ENCODE peak calls at places on chromosome 6, in six cellular contexts. One of them, this sample, is unnamed.

GRCh38 chr6:158471339-158471738 is 88.6 kb upstream of the TMEM181 start:
- DNase-seq in aorta: no peak
- DNase-seq in T-helper 2 cell: no peak
- DNase-seq in SIG-M5: no peak
- DNase-seq in stimulated activated CD4-positive, alpha-beta T cell treated with anti-CD3 and anti-CD28 coated beads, Interleukin-2, amount 100 ng/mL, for 24 hours: no peak
- DNase-seq in amniotic epithelial cell: no peak
- DNase-seq in this sample: no peak

GRCh38 chr6:29851190-29851589 is 23.6 kb downstream of the HLA-G start:
- DNase-seq in aorta: no peak
- DNase-seq in T-helper 2 cell: no peak
- DNase-seq in SIG-M5: no peak
- DNase-seq in stimulated activated CD4-positive, alpha-beta T cell treated with anti-CD3 and anti-CD28 coated beads, Interleukin-2, amount 100 ng/mL, for 24 hours: no peak
- DNase-seq in amniotic epithelial cell: no peak
- DNase-seq in this sample: no peak

GRCh38 chr6:129812145-129812777 is 48.9 kb downstream of the TMEM244 start:
- DNase-seq in aorta: no peak
- DNase-seq in T-helper 2 cell: no peak
- DNase-seq in SIG-M5: no peak
- DNase-seq in stimulated activated CD4-positive, alpha-beta T cell treated with anti-CD3 and anti-CD28 coated beads, Interleukin-2, amount 100 ng/mL, for 24 hours: no peak
- DNase-seq in amniotic epithelial cell: peak
- DNase-seq in this sample: no peak

GRCh38 chr6:75546401-75546800 is 52.8 kb upstream of the FILIP1 start:
- DNase-seq in aorta: no peak
- DNase-seq in T-helper 2 cell: no peak
- DNase-seq in SIG-M5: no peak
- DNase-seq in stimulated activated CD4-positive, alpha-beta T cell treated with anti-CD3 and anti-CD28 coated beads, Interleukin-2, amount 100 ng/mL, for 24 hours: no peak
- DNase-seq in amniotic epithelial cell: peak
- DNase-seq in this sample: no peak

GRCh38 chr6:118350881-118351430 is 197.1 kb upstream of the PLN start:
- DNase-seq in aorta: no peak
- DNase-seq in T-helper 2 cell: no peak
- DNase-seq in SIG-M5: no peak
- DNase-seq in stimulated activated CD4-positive, alpha-beta T cell treated with anti-CD3 and anti-CD28 coated beads, Interleukin-2, amount 100 ng/mL, for 24 hours: no peak
- DNase-seq in amniotic epithelial cell: peak
- DNase-seq in this sample: no peak

GRCh38 chr6:111803804-111804203 is 69.4 kb downstream of the FYN start:
- DNase-seq in aorta: no peak
- DNase-seq in T-helper 2 cell: no peak
- DNase-seq in SIG-M5: no peak
- DNase-seq in stimulated activated CD4-positive, alpha-beta T cell treated with anti-CD3 and anti-CD28 coated beads, Interleukin-2, amount 100 ng/mL, for 24 hours: no peak
- DNase-seq in amniotic epithelial cell: peak
- DNase-seq in this sample: no peak

GRCh38 chr6:150024646-150025155 is 631 bp downstream of the RAET1L start:
- DNase-seq in aorta: no peak
- DNase-seq in T-helper 2 cell: no peak
- DNase-seq in SIG-M5: no peak
- DNase-seq in stimulated activated CD4-positive, alpha-beta T cell treated with anti-CD3 and anti-CD28 coated beads, Interleukin-2, amount 100 ng/mL, for 24 hours: no peak
- DNase-seq in amniotic epithelial cell: no peak
- DNase-seq in this sample: no peak

GRCh38 chr6:6439778-6440177 is 119.3 kb upstream of the F13A1 start:
- DNase-seq in aorta: no peak
- DNase-seq in T-helper 2 cell: no peak
- DNase-seq in SIG-M5: no peak
- DNase-seq in stimulated activated CD4-positive, alpha-beta T cell treated with anti-CD3 and anti-CD28 coated beads, Interleukin-2, amount 100 ng/mL, for 24 hours: no peak
- DNase-seq in amniotic epithelial cell: no peak
- DNase-seq in this sample: no peak

GRCh38 chr6:70312165-70312564 is 9.3 kb upstream of the COL9A1 start:
- DNase-seq in aorta: no peak
- DNase-seq in T-helper 2 cell: no peak
- DNase-seq in SIG-M5: no peak
- DNase-seq in stimulated activated CD4-positive, alpha-beta T cell treated with anti-CD3 and anti-CD28 coated beads, Interleukin-2, amount 100 ng/mL, for 24 hours: no peak
- DNase-seq in amniotic epithelial cell: peak
- DNase-seq in this sample: no peak

GRCh38 chr6:15643542-15643941 is 19.3 kb downstream of the DTNBP1 start:
- DNase-seq in aorta: no peak
- DNase-seq in T-helper 2 cell: no peak
- DNase-seq in SIG-M5: no peak
- DNase-seq in stimulated activated CD4-positive, alpha-beta T cell treated with anti-CD3 and anti-CD28 coated beads, Interleukin-2, amount 100 ng/mL, for 24 hours: no peak
- DNase-seq in amniotic epithelial cell: no peak
- DNase-seq in this sample: no peak

GRCh38 chr6:19444481-19444880 is 392.7 kb upstream of the ID4 start:
- DNase-seq in aorta: no peak
- DNase-seq in T-helper 2 cell: no peak
- DNase-seq in SIG-M5: no peak
- DNase-seq in stimulated activated CD4-positive, alpha-beta T cell treated with anti-CD3 and anti-CD28 coated beads, Interleukin-2, amount 100 ng/mL, for 24 hours: no peak
- DNase-seq in amniotic epithelial cell: peak
- DNase-seq in this sample: no peak

GRCh38 chr6:45419574-45420082 is 41.9 kb upstream of the SUPT3H start:
- DNase-seq in aorta: peak
- DNase-seq in T-helper 2 cell: peak
- DNase-seq in SIG-M5: no peak
- DNase-seq in stimulated activated CD4-positive, alpha-beta T cell treated with anti-CD3 and anti-CD28 coated beads, Interleukin-2, amount 100 ng/mL, for 24 hours: peak
- DNase-seq in amniotic epithelial cell: peak
- DNase-seq in this sample: peak

GRCh38 chr6:152635949-152636674 is 1.1 kb downstream of the SYNE1 start:
- DNase-seq in aorta: no peak
- DNase-seq in T-helper 2 cell: no peak
- DNase-seq in SIG-M5: no peak
- DNase-seq in stimulated activated CD4-positive, alpha-beta T cell treated with anti-CD3 and anti-CD28 coated beads, Interleukin-2, amount 100 ng/mL, for 24 hours: no peak
- DNase-seq in amniotic epithelial cell: peak
- DNase-seq in this sample: no peak

GRCh38 chr6:89239338-89239737 is 22.2 kb upstream of the GABRR1 start:
- DNase-seq in aorta: no peak
- DNase-seq in T-helper 2 cell: no peak
- DNase-seq in SIG-M5: no peak
- DNase-seq in stimulated activated CD4-positive, alpha-beta T cell treated with anti-CD3 and anti-CD28 coated beads, Interleukin-2, amount 100 ng/mL, for 24 hours: peak
- DNase-seq in amniotic epithelial cell: no peak
- DNase-seq in this sample: peak

GRCh38 chr6:103193413-103193812 is 1666.3 kb downstream of the HACE1 start:
- DNase-seq in aorta: no peak
- DNase-seq in T-helper 2 cell: no peak
- DNase-seq in SIG-M5: no peak
- DNase-seq in stimulated activated CD4-positive, alpha-beta T cell treated with anti-CD3 and anti-CD28 coated beads, Interleukin-2, amount 100 ng/mL, for 24 hours: no peak
- DNase-seq in amniotic epithelial cell: no peak
- DNase-seq in this sample: no peak

GRCh38 chr6:156013155-156013554 is 557.5 kb upstream of the NOX3 start:
- DNase-seq in aorta: no peak
- DNase-seq in T-helper 2 cell: no peak
- DNase-seq in SIG-M5: no peak
- DNase-seq in stimulated activated CD4-positive, alpha-beta T cell treated with anti-CD3 and anti-CD28 coated beads, Interleukin-2, amount 100 ng/mL, for 24 hours: no peak
- DNase-seq in amniotic epithelial cell: no peak
- DNase-seq in this sample: no peak

GRCh38 chr6:16770701-16771569 is 9.7 kb upstream of the ATXN1 start:
- DNase-seq in aorta: peak
- DNase-seq in T-helper 2 cell: peak
- DNase-seq in SIG-M5: peak
- DNase-seq in stimulated activated CD4-positive, alpha-beta T cell treated with anti-CD3 and anti-CD28 coated beads, Interleukin-2, amount 100 ng/mL, for 24 hours: peak
- DNase-seq in amniotic epithelial cell: peak
- DNase-seq in this sample: peak

GRCh38 chr6:88641178-88641903 is 322.1 kb downstream of the RNGTT start:
- DNase-seq in aorta: no peak
- DNase-seq in T-helper 2 cell: no peak
- DNase-seq in SIG-M5: no peak
- DNase-seq in stimulated activated CD4-positive, alpha-beta T cell treated with anti-CD3 and anti-CD28 coated beads, Interleukin-2, amount 100 ng/mL, for 24 hours: no peak
- DNase-seq in amniotic epithelial cell: peak
- DNase-seq in this sample: no peak

GRCh38 chr6:130872250-130873095 is 45.3 kb downstream of the SMLR1 start:
- DNase-seq in aorta: peak
- DNase-seq in T-helper 2 cell: peak
- DNase-seq in SIG-M5: no peak
- DNase-seq in stimulated activated CD4-positive, alpha-beta T cell treated with anti-CD3 and anti-CD28 coated beads, Interleukin-2, amount 100 ng/mL, for 24 hours: peak
- DNase-seq in amniotic epithelial cell: peak
- DNase-seq in this sample: peak

GRCh38 chr6:5532941-5533340 is 271.6 kb downstream of the FARS2 start:
- DNase-seq in aorta: no peak
- DNase-seq in T-helper 2 cell: no peak
- DNase-seq in SIG-M5: no peak
- DNase-seq in stimulated activated CD4-positive, alpha-beta T cell treated with anti-CD3 and anti-CD28 coated beads, Interleukin-2, amount 100 ng/mL, for 24 hours: no peak
- DNase-seq in amniotic epithelial cell: no peak
- DNase-seq in this sample: no peak

GRCh38 chr6:149208071-149208670 is 109.3 kb upstream of the TAB2 start:
- DNase-seq in aorta: no peak
- DNase-seq in T-helper 2 cell: no peak
- DNase-seq in SIG-M5: no peak
- DNase-seq in stimulated activated CD4-positive, alpha-beta T cell treated with anti-CD3 and anti-CD28 coated beads, Interleukin-2, amount 100 ng/mL, for 24 hours: no peak
- DNase-seq in amniotic epithelial cell: no peak
- DNase-seq in this sample: no peak

GRCh38 chr6:35177586-35177985 is 36.2 kb upstream of the SCUBE3 start:
- DNase-seq in aorta: no peak
- DNase-seq in T-helper 2 cell: no peak
- DNase-seq in SIG-M5: no peak
- DNase-seq in stimulated activated CD4-positive, alpha-beta T cell treated with anti-CD3 and anti-CD28 coated beads, Interleukin-2, amount 100 ng/mL, for 24 hours: no peak
- DNase-seq in amniotic epithelial cell: peak
- DNase-seq in this sample: no peak

GRCh38 chr6:159830481-159831372 is 30.7 kb downstream of the PNLDC1 start:
- DNase-seq in aorta: no peak
- DNase-seq in T-helper 2 cell: no peak
- DNase-seq in SIG-M5: no peak
- DNase-seq in stimulated activated CD4-positive, alpha-beta T cell treated with anti-CD3 and anti-CD28 coated beads, Interleukin-2, amount 100 ng/mL, for 24 hours: no peak
- DNase-seq in amniotic epithelial cell: no peak
- DNase-seq in this sample: no peak

GRCh38 chr6:118317581-118318563 is 230.2 kb upstream of the PLN start:
- DNase-seq in aorta: no peak
- DNase-seq in T-helper 2 cell: no peak
- DNase-seq in SIG-M5: no peak
- DNase-seq in stimulated activated CD4-positive, alpha-beta T cell treated with anti-CD3 and anti-CD28 coated beads, Interleukin-2, amount 100 ng/mL, for 24 hours: no peak
- DNase-seq in amniotic epithelial cell: no peak
- DNase-seq in this sample: no peak

GRCh38 chr6:34384305-34385153 is 7.9 kb downstream of the NUDT3 start:
- DNase-seq in aorta: no peak
- DNase-seq in T-helper 2 cell: no peak
- DNase-seq in SIG-M5: no peak
- DNase-seq in stimulated activated CD4-positive, alpha-beta T cell treated with anti-CD3 and anti-CD28 coated beads, Interleukin-2, amount 100 ng/mL, for 24 hours: no peak
- DNase-seq in amniotic epithelial cell: peak
- DNase-seq in this sample: no peak

This sample was measured in activated T-helper 1 cell treated with anti-CD3 and anti-CD28 coated beads, Interleukin-12 subunit alpha, Interleukin-12 subunit beta, Interleukin-2, Interleukin-4 antibody, amounts not matched to agents 30 ng/mL and 10 ng/mL and 1 ng/mL, durations not matched to agents 14 hours and 24 hours and 36 hours.